ENCODE peak calls at places on chromosomes 11 and 22, in nine cellular contexts. M is right lobe of liver, G is lung, T is aorta, I is SJCRH30, O is endothelial cell of umbilical vein, P is spleen, H is thyroid gland, A is GM23248. L is an unnamed sample. For H3K4me1, the result is how much of the 10 kb centered on the place peaks cover.

GRCh38 chr11:70699294-70700221 is 301.2 kb downstream of the CTTN start:
- DNase-seq in M (no peak), G (no peak), T (peak), I (peak), O (no peak), P (peak), H (no peak), A (no peak), L (peak)

GRCh38 chr11:66172146-66172545 is 96.3 kb upstream of the RAB1B start:
- DNase-seq in M (no peak), G (no peak), T (no peak), I (no peak), O (no peak), P (no peak), H (peak), A (peak), L (no peak)

GRCh38 chr11:74871037-74871436 is 77.9 kb downstream of the XRRA1 start:
- DNase-seq in M (no peak), G (no peak), T (no peak), I (peak), O (no peak), P (no peak), H (no peak), A (no peak), L (no peak)

GRCh38 chr22:17903564-17904295 is 120.6 kb downstream of the MICAL3 start:
- DNase-seq in M (no peak), G (no peak), T (no peak), I (peak), O (peak), P (no peak), H (no peak), A (no peak), L (no peak)

GRCh38 chr11:11416917-11417316 is 63.9 kb upstream of the CSNK2A3 start:
- DNase-seq in M (no peak), G (no peak), T (no peak), I (no peak), O (no peak), P (no peak), H (no peak), A (peak), L (no peak)

GRCh38 chr11:19769820-19770219 is 57.2 kb downstream of the NAV2 start:
- DNase-seq in M (no peak), G (no peak), T (no peak), I (peak), O (no peak), P (no peak), H (no peak), A (peak), L (no peak)

GRCh38 chr11:104462346-104462745 is 298.4 kb upstream of the PDGFD start:
- DNase-seq in M (no peak), G (no peak), T (no peak), I (peak), O (no peak), P (no peak), H (no peak), A (peak), L (no peak)

GRCh38 chr11:19673924-19674390 is 38.7 kb upstream of the NAV2 start:
- DNase-seq in M (no peak), G (peak), T (peak), I (no peak), O (peak), P (no peak), H (peak), A (peak), L (no peak)

GRCh38 chr11:73493838-73494598 is 103.9 kb downstream of the FAM168A start:
- DNase-seq in M (no peak), G (no peak), T (no peak), I (no peak), O (peak), P (no peak), H (no peak), A (peak), L (no peak)

GRCh38 chr11:67648796-67649613 is 1.5 kb downstream of the ACY3 start:
- DNase-seq in M (no peak), G (no peak), T (peak), I (no peak), O (no peak), P (peak), H (no peak), A (no peak), L (no peak)

GRCh38 chr22:46347646-46348045 is 12.1 kb downstream of the TRMU start:
- DNase-seq in M (no peak), G (no peak), T (peak), I (no peak), O (no peak), P (peak), H (no peak), A (no peak), L (no peak)

GRCh38 chr11:40252236-40252635 is 1207.2 kb downstream of the LRRC4C start:
- DNase-seq in M (no peak), G (no peak), T (no peak), I (no peak), O (no peak), P (no peak), H (no peak), A (no peak), L (no peak)

GRCh38 chr11:63682045-63682915 is 980 bp downstream of the RTN3 start:
- DNase-seq in M (peak), G (no peak), T (no peak), I (peak), O (peak), P (no peak), H (peak), A (peak), L (peak)

GRCh38 chr11:11250470-11250869 is 102.6 kb downstream of the CSNK2A3 start:
- DNase-seq in M (no peak), G (no peak), T (no peak), I (no peak), O (no peak), P (no peak), H (no peak), A (no peak), L (no peak)

GRCh38 chr11:27471588-27472397 is 797 bp downstream of the LGR4 start:
- DNase-seq in M (peak), G (no peak), T (peak), I (peak), O (peak), P (peak), H (peak), A (peak), L (peak)

GRCh38 chr11:116738975-116739374 is 33.8 kb downstream of the BUD13 start:
- DNase-seq in M (no peak), G (no peak), T (no peak), I (no peak), O (no peak), P (no peak), H (no peak), A (no peak), L (no peak)

GRCh38 chr11:12280199-12280837 is 97.1 kb upstream of the PARVA start:
- DNase-seq in M (peak), G (no peak), T (no peak), I (no peak), O (no peak), P (no peak), H (peak), A (no peak), L (no peak)

GRCh38 chr22:20777420-20778177 is 3.7 kb downstream of the SERPIND1 start:
- DNase-seq in M (peak), G (no peak), T (no peak), I (no peak), O (peak), P (no peak), H (no peak), A (peak), L (no peak)

GRCh38 chr11:29446132-29446531 is 570.7 kb downstream of the KCNA4 start:
- DNase-seq in M (no peak), G (no peak), T (no peak), I (no peak), O (no peak), P (no peak), H (no peak), A (no peak), L (no peak)

DNA sequence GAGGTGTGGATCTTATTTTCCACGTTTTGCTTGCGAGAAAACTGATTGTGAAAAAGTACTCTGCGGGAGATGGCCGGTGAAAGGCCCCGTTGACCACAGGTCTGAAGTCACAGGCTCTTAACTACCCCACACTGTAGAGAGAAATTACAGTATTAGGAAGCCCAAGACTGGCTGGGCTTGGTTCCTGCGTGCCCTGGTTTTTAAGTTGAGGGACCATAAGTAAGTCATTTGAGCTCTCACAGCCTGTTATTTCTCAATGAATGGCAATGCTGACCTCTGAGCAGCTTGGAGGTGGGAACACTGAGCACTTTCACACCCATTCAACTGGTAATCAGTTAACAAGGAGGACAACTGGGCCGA is 444 bp upstream of the RAB38 start:
- DNase-seq in M (no peak), G (no peak), T (peak), I (no peak), O (peak), P (no peak), H (no peak), A (peak), L (no peak)
- H3K4me1 ChIP-seq in M (under half), G (under half), T (under half), I (under half), O (under half), P (under half), H (under half), A (under half), L (under half)

GRCh38 chr11:129965248-129965647 is 37.4 kb downstream of the PRDM10 start:
- DNase-seq in M (no peak), G (no peak), T (no peak), I (no peak), O (no peak), P (no peak), H (no peak), A (no peak), L (no peak)
- H3K4me1 ChIP-seq in M (under half), G (under half), T (under half), I (under half), O (under half), P (under half), H (under half), A (under half), L (under half)

DNA sequence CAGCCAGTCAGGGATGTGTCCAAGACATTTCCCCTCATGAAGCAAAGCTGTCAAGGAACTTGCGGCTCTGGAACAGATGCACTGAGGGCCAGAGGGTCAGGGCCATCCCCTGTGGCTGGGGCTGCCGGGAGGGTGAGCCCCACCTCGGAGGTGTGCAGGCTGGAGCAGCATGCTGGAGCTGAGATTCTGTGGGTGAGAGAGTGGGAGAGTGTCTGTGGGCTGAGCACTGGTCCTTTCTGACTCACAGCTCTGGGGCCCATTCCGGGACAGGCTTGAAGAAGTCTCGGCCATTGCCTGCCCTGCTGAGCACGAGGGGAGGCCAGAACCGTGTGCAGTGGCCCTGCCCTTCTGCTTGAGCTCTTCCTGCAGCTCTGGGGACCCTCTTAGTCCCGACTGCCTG is 2.1 kb downstream of the OMP start:
- DNase-seq in M (no peak), G (no peak), T (no peak), I (no peak), O (no peak), P (no peak), H (no peak), A (peak), L (no peak)
- H3K4me1 ChIP-seq in M (under half), G (under half), T (under half), I (under half), O (under half), P (under half), H (under half), A (under half), L (under half)

GRCh38 chr11:128469220-128469619 is 118.1 kb downstream of the ETS1 start:
- DNase-seq in M (no peak), G (no peak), T (no peak), I (no peak), O (no peak), P (peak), H (no peak), A (no peak), L (no peak)
- H3K4me1 ChIP-seq in M (under half), G (under half), T (under half), I (under half), O (under half), P (half or more), H (half or more), A (half or more), L (under half)

GRCh38 chr11:95705485-95706124 is 84.0 kb downstream of the FAM76B start:
- DNase-seq in M (peak), G (peak), T (peak), I (peak), O (peak), P (peak), H (peak), A (peak), L (peak)
- H3K4me1 ChIP-seq in M (under half), G (under half), T (under half), I (under half), O (under half), P (under half), H (under half), A (under half), L (under half)

GRCh38 chr22:23281053-23281405 is 100.7 kb downstream of the BCR start:
- DNase-seq in M (no peak), G (no peak), T (no peak), I (no peak), O (no peak), P (no peak), H (no peak), A (no peak), L (no peak)

GRCh38 chr22:23282986-23283385 is 102.7 kb downstream of the BCR start:
- DNase-seq in M (no peak), G (no peak), T (no peak), I (no peak), O (no peak), P (no peak), H (no peak), A (no peak), L (no peak)

GRCh38 chr22:23282516-23282915 is 102.2 kb downstream of the BCR start:
- DNase-seq in M (no peak), G (no peak), T (no peak), I (no peak), O (no peak), P (no peak), H (no peak), A (no peak), L (no peak)

GRCh38 chr22:23281406-23282088 is 101.2 kb downstream of the BCR start:
- DNase-seq in M (peak), G (peak), T (peak), I (peak), O (peak), P (peak), H (peak), A (peak), L (peak)

GRCh38 chr22:23282089-23282501 is 101.8 kb downstream of the BCR start:
- DNase-seq in M (no peak), G (peak), T (peak), I (no peak), O (peak), P (no peak), H (peak), A (peak), L (no peak)
- H3K4me1 ChIP-seq in M (under half), G (under half), T (under half), I (under half), O (under half), P (under half), H (half or more), A (under half), L (under half)

GRCh38 chr11:126720539-126721235 is 279.9 kb downstream of the KIRREL3 start:
- DNase-seq in M (no peak), G (no peak), T (no peak), I (no peak), O (no peak), P (no peak), H (peak), A (peak), L (no peak)

GRCh38 chr11:126722956-126723664 is 277.5 kb downstream of the KIRREL3 start:
- DNase-seq in M (no peak), G (no peak), T (no peak), I (no peak), O (no peak), P (no peak), H (no peak), A (peak), L (no peak)

GRCh38 chr11:126723665-126724045 is 276.9 kb downstream of the KIRREL3 start:
- DNase-seq in M (no peak), G (no peak), T (no peak), I (no peak), O (no peak), P (no peak), H (no peak), A (peak), L (no peak)

GRCh38 chr11:126719740-126720139 is 280.8 kb downstream of the KIRREL3 start:
- DNase-seq in M (no peak), G (no peak), T (no peak), I (no peak), O (no peak), P (no peak), H (no peak), A (peak), L (no peak)

DNA sequence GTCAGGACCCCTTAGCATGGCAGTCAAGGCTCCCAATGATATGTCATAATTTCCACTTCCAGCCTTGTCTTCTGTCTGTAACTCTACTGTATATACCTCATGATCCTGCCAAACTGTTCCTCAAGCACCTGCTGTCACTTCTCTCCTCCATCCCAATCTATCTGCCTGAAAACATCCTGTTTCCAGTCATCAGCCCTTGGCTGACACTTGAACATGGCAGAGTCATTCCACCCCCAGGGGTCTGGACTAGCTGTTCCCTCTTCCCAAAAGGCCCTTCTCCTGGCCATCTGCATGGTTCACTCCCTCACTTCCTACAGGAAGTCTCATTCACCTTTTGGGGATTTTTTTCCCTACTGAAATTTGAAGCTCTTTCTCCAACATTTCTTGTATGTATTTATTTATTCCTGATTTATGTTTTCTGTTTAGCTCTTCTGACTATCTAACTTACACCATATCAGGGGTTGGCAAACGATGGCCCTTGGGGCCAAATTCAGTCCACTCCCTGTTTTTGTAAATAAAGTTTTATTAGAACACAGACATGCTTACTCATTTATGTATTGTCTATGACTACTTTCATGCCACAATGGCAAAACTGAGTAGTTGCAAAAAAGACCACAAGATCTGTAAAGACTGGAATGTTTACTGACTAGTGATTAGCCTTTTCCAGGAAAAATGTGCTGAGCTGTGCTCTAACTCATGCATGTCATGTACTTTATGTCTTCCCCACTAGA is 278.4 kb downstream of the KIRREL3 start:
- DNase-seq in M (no peak), G (no peak), T (no peak), I (no peak), O (no peak), P (no peak), H (no peak), A (peak), L (no peak)
- H3K4me1 ChIP-seq in M (under half), G (under half), T (under half), I (under half), O (under half), P (under half), H (under half), A (under half), L (under half)

DNA sequence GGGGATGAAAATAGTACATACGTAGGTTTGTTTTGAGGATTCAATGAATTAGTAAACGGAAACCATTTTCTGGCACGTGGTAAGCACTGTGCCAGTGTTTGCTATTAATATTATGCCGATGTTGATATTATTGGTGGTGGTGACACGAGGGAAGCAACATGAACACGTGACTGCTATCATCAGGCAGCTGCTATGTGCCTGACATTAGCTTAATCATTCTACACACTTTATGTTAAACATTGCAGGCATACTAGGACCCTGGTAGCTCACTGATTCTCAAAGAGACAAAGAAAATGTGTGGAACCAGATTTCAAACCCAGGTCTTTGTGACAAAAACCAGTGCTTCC is 656 bp downstream of the SRRD start:
- DNase-seq in M (no peak), G (no peak), T (no peak), I (no peak), O (no peak), P (no peak), H (no peak), A (peak), L (no peak)
- H3K4me1 ChIP-seq in M (under half), G (under half), T (under half), I (under half), O (under half), P (under half), H (half or more), A (under half), L (under half)

GRCh38 chr22:49966716-49967332 is 6.3 kb downstream of the PIM3 start:
- DNase-seq in M (peak), G (peak), T (peak), I (peak), O (peak), P (peak), H (peak), A (no peak), L (peak)

GRCh38 chr22:49964493-49965290 is 4.1 kb downstream of the PIM3 start:
- DNase-seq in M (peak), G (peak), T (no peak), I (peak), O (no peak), P (peak), H (peak), A (no peak), L (peak)

GRCh38 chr22:49964136-49964492 is 3.5 kb downstream of the PIM3 start:
- DNase-seq in M (no peak), G (peak), T (peak), I (no peak), O (no peak), P (peak), H (no peak), A (no peak), L (peak)

GRCh38 chr22:49966041-49966715 is 5.6 kb downstream of the PIM3 start:
- DNase-seq in M (peak), G (peak), T (no peak), I (no peak), O (no peak), P (peak), H (peak), A (no peak), L (peak)

GRCh38 chr22:49965291-49966040 is 4.9 kb downstream of the PIM3 start:
- DNase-seq in M (peak), G (no peak), T (peak), I (no peak), O (no peak), P (peak), H (peak), A (no peak), L (peak)
- H3K4me1 ChIP-seq in M (half or more), G (under half), T (under half), I (under half), O (under half), P (half or more), H (half or more), A (under half), L (under half)

L was measured in BE2C.